ENCODE peak calls at places on chromosomes 2 and 18, in five cellular contexts. E is H1, J is K562, B is HepG2, A is GM12878. T is an unnamed sample.
A peak's percentile ranks its signal among the peaks of the same experiment; 100 is the strongest.

GRCh38 chr2:240134956-240135520 is 1.1 kb downstream of the COPS9 start:
- DNase-seq in E (no peak), J (no peak), B (no peak), A (no peak), T (no peak)

GRCh38 chr2:54176577-54176976 is 61.2 kb downstream of the ACYP2 start:
- DNase-seq in E (peak; percentile 63), J (peak; percentile 18), B (peak; percentile 85), A (no peak), T (peak; percentile 72)

GRCh38 chr2:217231212-217231611 is 371.3 kb upstream of the TNP1 start:
- DNase-seq in E (no peak), J (no peak), B (no peak), A (no peak), T (no peak)

GRCh38 chr2:238908960-238909951 is 61.4 kb downstream of the TWIST2 start:
- DNase-seq in E (no peak), J (no peak), B (no peak), A (no peak), T (peak; percentile 40)

GRCh38 chr2:73896362-73897239 is 3.8 kb downstream of the ACTG2 start:
- DNase-seq in E (no peak), J (no peak), B (no peak), A (peak; percentile 68), T (peak; percentile 13)

GRCh38 chr18:5537860-5538259 is 5.9 kb downstream of the EPB41L3 start:
- DNase-seq in E (no peak), J (no peak), B (no peak), A (no peak), T (no peak)

GRCh38 chr2:229348135-229348534 is 77.0 kb upstream of the PID1 start:
- DNase-seq in E (no peak), J (no peak), B (no peak), A (no peak), T (no peak)

GRCh38 chr2:85663684-85664565 is 4.1 kb downstream of the SFTPB start:
- DNase-seq in E (no peak), J (no peak), B (no peak), A (no peak), T (no peak)

GRCh38 chr2:205644018-205644417 is 38.3 kb upstream of the NRP2 start:
- DNase-seq in E (no peak), J (no peak), B (no peak), A (no peak), T (no peak)

GRCh38 chr2:62426005-62426912 is 79.7 kb downstream of the TMEM17 start:
- DNase-seq in E (no peak), J (no peak), B (no peak), A (no peak), T (no peak)

GRCh38 chr2:47354013-47354816 is 48.7 kb upstream of the MSH2 start:
- DNase-seq in E (no peak), J (peak; percentile 84), B (peak; percentile 74), A (no peak), T (no peak)

GRCh38 chr2:119378566-119378965 is 11.8 kb downstream of the DBI start:
- DNase-seq in E (no peak), J (no peak), B (no peak), A (no peak), T (no peak)

DNA sequence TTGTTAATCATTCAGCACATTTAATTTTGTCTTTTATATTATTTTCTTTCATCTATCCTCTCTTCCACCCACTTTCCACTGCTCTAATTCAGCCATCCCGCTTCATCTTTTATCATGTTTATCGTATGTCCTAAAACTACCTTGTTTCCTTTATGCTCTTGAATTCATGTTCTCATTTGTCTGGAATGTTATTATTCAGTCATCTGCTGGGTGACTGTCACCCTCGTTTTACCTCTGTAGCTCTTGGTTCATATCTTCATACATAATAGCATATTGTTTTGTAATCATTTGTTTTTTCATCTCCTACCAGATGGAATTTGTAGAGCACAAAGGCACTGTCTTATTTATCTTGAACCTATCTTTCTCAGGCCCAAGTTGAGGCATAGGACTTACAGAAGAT is 37.0 kb downstream of the SMCHD1 start:
- DNase-seq in E (no peak), J (no peak), B (no peak), A (no peak), T (no peak)
- TF ChIP-seq CREB1 in E (no peak), J (no peak), B (no peak), A (no peak), T (no peak)

GRCh38 chr2:232505805-232506360 is 14.3 kb upstream of the PRSS56 start:
- DNase-seq in E (no peak), J (no peak), B (no peak), A (no peak), T (no peak)
- TF ChIP-seq EZH2 in E (no peak), J (no peak), B (no peak), A (no peak), T (no peak)

GRCh38 chr2:26978061-26978596 is 7.7 kb downstream of the MAPRE3 start:
- DNase-seq in E (no peak), J (peak; percentile 87), B (no peak), A (no peak), T (no peak)

GRCh38 chr2:26976242-26976641 is 5.8 kb downstream of the MAPRE3 start:
- DNase-seq in E (no peak), J (no peak), B (no peak), A (no peak), T (no peak)

GRCh38 chr2:26974352-26974751 is 3.9 kb downstream of the MAPRE3 start:
- DNase-seq in E (no peak), J (peak; percentile 87), B (no peak), A (no peak), T (no peak)

GRCh38 chr2:26977012-26977411 is 6.6 kb downstream of the MAPRE3 start:
- DNase-seq in E (no peak), J (no peak), B (no peak), A (no peak), T (no peak)

GRCh38 chr2:26975656-26976055 is 5.2 kb downstream of the MAPRE3 start:
- DNase-seq in E (no peak), J (no peak), B (no peak), A (no peak), T (no peak)
- H3K27ac ChIP-seq in E (no peak overlapping the region), J (no peak overlapping the region), B (no peak overlapping the region), A (no peak overlapping the region), T (no peak overlapping the region)

GRCh38 chr2:199932312-199932855 is 21.3 kb downstream of the C2orf69 start:
- DNase-seq in E (no peak), J (no peak), B (no peak), A (no peak), T (no peak)
- TF ChIP-seq CREB1 in E (no peak), J (no peak), B (no peak), A (no peak), T (no peak)

GRCh38 chr2:9018109-9018508 is 14.6 kb upstream of the MBOAT2 start:
- DNase-seq in E (no peak), J (no peak), B (no peak), A (no peak), T (no peak)
- TF ChIP-seq EZH2 in E (no peak), J (no peak), B (no peak), A (no peak), T (no peak)

DNA sequence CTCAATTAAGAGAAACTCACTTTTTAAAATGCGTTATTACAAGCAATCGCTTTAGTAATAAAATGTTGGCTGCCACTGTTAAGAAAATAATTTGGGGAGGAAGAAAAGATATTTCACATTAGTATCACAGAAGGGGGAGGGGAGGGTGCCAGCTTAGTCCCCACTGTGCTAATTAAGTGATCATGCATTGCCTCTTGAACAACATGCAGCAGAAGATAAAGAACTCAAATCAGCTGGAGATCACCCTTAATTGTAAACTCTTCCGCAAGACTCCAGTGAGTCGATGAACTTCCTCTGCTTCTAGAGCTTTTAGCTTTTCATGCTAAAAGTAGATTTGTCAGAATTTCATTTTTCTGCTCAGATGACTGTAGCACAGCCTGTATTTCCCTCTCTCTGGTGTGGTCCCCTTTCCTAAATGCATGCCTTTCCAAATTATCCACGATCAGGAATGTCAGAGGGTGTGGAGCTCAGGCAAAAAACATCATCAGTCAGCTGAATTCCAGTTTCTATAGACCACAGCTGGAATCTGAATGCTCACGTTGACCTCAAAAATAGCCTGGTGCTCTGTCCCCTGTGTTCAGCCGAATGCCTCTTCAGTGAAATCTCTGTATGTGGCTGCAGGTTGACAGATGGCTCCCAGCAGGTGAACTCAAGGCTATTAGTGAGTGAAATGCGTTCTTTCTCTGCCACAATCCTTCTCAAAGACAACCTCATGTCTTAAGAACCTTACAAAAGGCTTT is 156.8 kb upstream of the UNC80 start:
- DNase-seq in E (no peak), J (no peak), B (no peak), A (no peak), T (peak; percentile 52)
- H3K27ac ChIP-seq in E (peak overlapping the region; percentile 46), J (no peak overlapping the region), B (no peak overlapping the region), A (no peak overlapping the region), T (peak overlapping the region; percentile 76)

DNA sequence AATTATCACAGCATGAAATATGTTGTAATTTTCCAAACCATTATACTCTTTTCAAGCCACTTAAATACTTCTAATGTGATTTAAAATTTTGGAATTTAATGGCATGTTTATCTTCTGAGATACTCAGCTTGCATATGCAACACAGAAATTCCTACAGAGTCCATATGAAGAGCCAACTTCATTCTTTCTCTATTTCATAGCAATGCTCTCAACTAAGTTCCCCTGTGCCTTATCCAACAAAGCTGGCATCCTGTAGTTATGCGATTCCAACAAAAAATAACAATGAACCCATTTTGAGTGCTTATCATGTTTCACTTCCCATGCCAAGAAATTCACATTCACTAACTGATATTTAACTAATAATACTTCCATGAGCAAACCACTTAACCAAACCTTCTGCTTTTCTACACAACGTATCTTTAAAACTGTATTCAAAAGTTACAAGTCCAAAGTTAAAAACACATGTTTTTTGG is 113.4 kb upstream of the WDR75 start:
- DNase-seq in E (no peak), J (no peak), B (no peak), A (no peak), T (no peak)
- TF ChIP-seq CREB1 in E (no peak), J (no peak), B (no peak), A (no peak), T (no peak)

GRCh38 chr2:215951558-215951957 is 61.8 kb downstream of the MREG start:
- DNase-seq in E (no peak), J (no peak), B (peak; percentile 76), A (no peak), T (no peak)

GRCh38 chr2:215952860-215953637 is 60.3 kb downstream of the MREG start:
- DNase-seq in E (peak; percentile 24), J (no peak), B (peak; percentile 31), A (no peak), T (no peak)

GRCh38 chr2:215946581-215946980 is 66.8 kb downstream of the MREG start:
- DNase-seq in E (no peak), J (no peak), B (no peak), A (no peak), T (no peak)

GRCh38 chr2:215948051-215948450 is 65.3 kb downstream of the MREG start:
- DNase-seq in E (no peak), J (no peak), B (no peak), A (no peak), T (no peak)

GRCh38 chr2:215950009-215950408 is 63.3 kb downstream of the MREG start:
- DNase-seq in E (no peak), J (peak; percentile 33), B (peak; percentile 55), A (peak; percentile 30), T (peak; percentile 83)
- TF ChIP-seq EZH2 in E (no peak), J (no peak), B (no peak), A (no peak), T (no peak)